ENCODE peak calls at places on chromosomes 2 and 18, in four cellular contexts. I is cardiac fibroblast, M is AG10803, A is astrocyte of the spinal cord. H is an unnamed sample.

GRCh38 chr2:64018715-64019082 is 529 bp downstream of the VPS54 start:
- DNase-seq in I (peak), M (peak), A (peak), H (peak)

GRCh38 chr2:100142393-100142792 is at the start of gene AFF3:
- DNase-seq in I (no peak), M (no peak), A (no peak), H (no peak)

GRCh38 chr2:105257981-105258380 is 16.4 kb downstream of the GPR45 start:
- DNase-seq in I (no peak), M (peak), A (no peak), H (no peak)

GRCh38 chr18:71831039-71831438 is 713.1 kb downstream of the CBLN2 start:
- DNase-seq in I (peak), M (no peak), A (peak), H (peak)

GRCh38 chr2:113796592-113797180 is 40.2 kb upstream of the SLC35F5 start:
- DNase-seq in I (no peak), M (no peak), A (no peak), H (no peak)

GRCh38 chr2:48114256-48114655 is 208.0 kb upstream of the FBXO11 start:
- DNase-seq in I (peak), M (peak), A (peak), H (peak)

GRCh38 chr2:26327291-26328272 is 18.4 kb upstream of the SELENOI start:
- DNase-seq in I (peak), M (peak), A (no peak), H (peak)

GRCh38 chr2:226738821-226739507 is 60.7 kb downstream of the IRS1 start:
- DNase-seq in I (no peak), M (no peak), A (no peak), H (no peak)

GRCh38 chr18:54843302-54843701 is 15.0 kb downstream of the RAB27B start:
- DNase-seq in I (peak), M (peak), A (peak), H (peak)

GRCh38 chr18:48179666-48180065 is 229.5 kb downstream of the ZBTB7C start:
- DNase-seq in I (no peak), M (no peak), A (no peak), H (no peak)

GRCh38 chr2:176117162-176117822 is 714 bp downstream of the HOXD10 start:
- DNase-seq in I (no peak), M (no peak), A (no peak), H (no peak)

GRCh38 chr2:108640731-108641130 is 78.6 kb upstream of the RANBP2 start:
- DNase-seq in I (peak), M (peak), A (peak), H (peak)

GRCh38 chr2:138103156-138103555 is 138.9 kb downstream of the HNMT start:
- DNase-seq in I (no peak), M (no peak), A (no peak), H (no peak)

GRCh38 chr2:55364189-55365055 is 55.2 kb downstream of the CCDC88A start:
- DNase-seq in I (peak), M (peak), A (peak), H (peak)

GRCh38 chr2:137797630-137798029 is 166.6 kb upstream of the HNMT start:
- DNase-seq in I (no peak), M (no peak), A (no peak), H (no peak)

GRCh38 chr2:15914981-15915380 is 25.4 kb upstream of the MYCN start:
- DNase-seq in I (no peak), M (no peak), A (no peak), H (no peak)

GRCh38 chr2:137912358-137912757 is 51.9 kb upstream of the HNMT start:
- DNase-seq in I (no peak), M (no peak), A (no peak), H (no peak)

GRCh38 chr18:478679-479078 is 21.8 kb downstream of the COLEC12 start:
- DNase-seq in I (peak), M (peak), A (peak), H (peak)

GRCh38 chr2:16973586-16974274 is 308.1 kb upstream of the CYRIA start:
- DNase-seq in I (peak), M (peak), A (peak), H (peak)

GRCh38 chr2:156401863-156402262 is 34.3 kb upstream of the GPD2 start:
- DNase-seq in I (no peak), M (no peak), A (no peak), H (no peak)

GRCh38 chr2:221844187-221844586 is 272.1 kb upstream of the EPHA4 start:
- DNase-seq in I (no peak), M (no peak), A (no peak), H (no peak)

GRCh38 chr18:59402432-59403090 is 43.5 kb upstream of the LMAN1 start:
- DNase-seq in I (peak), M (peak), A (peak), H (peak)

GRCh38 chr18:48902856-48903601 is 47.7 kb downstream of the SMAD7 start:
- DNase-seq in I (peak), M (peak), A (peak), H (peak)

GRCh38 chr2:37855283-37856041 is 69.6 kb upstream of the RMDN2 start:
- DNase-seq in I (peak), M (peak), A (no peak), H (peak)

GRCh38 chr2:58207189-58207588 is 33.9 kb downstream of the FANCL start:
- DNase-seq in I (no peak), M (no peak), A (no peak), H (no peak)
- H3K4me3 ChIP-seq in I (no peak), M (no peak), A (no peak), H (no peak)

GRCh38 chr2:20599861-20600461 is 50.9 kb downstream of the HS1BP3 start:
- DNase-seq in I (no peak), M (no peak), A (no peak), H (no peak)

GRCh38 chr2:20603791-20604190 is 47.1 kb downstream of the HS1BP3 start:
- DNase-seq in I (no peak), M (no peak), A (no peak), H (no peak)

GRCh38 chr2:20602803-20603202 is 48.1 kb downstream of the HS1BP3 start:
- DNase-seq in I (no peak), M (no peak), A (no peak), H (no peak)

GRCh38 chr2:20599001-20599600 is 51.8 kb downstream of the HS1BP3 start:
- DNase-seq in I (no peak), M (no peak), A (no peak), H (no peak)

DNA sequence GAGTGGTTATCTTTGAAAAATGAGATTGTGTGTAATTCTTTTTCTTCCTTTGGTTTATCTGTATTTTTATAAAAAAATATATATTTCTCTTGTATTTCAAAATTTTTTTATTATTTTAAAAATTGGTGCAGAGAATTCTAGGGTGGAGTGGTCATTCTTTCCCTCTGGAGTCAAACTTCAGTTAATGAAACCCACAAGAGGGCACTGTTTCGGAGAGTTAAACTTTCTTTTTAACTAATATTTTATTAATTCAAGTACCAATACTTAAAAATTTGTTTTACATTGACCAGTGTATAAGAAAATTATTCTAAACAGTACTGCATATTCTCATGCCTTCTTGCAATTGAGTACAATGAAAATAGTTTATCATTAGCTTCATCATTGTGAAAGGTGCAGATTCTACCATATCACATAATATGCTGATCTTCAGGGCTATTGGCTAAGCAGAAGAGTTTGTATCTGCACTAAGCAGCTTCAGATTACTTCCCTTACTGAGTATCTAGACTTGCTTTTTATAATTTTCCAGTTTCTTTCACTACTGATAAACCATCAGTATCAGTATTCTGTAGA is 50.1 kb downstream of the HS1BP3 start:
- DNase-seq in I (peak), M (peak), A (peak), H (peak)
- TF ChIP-seq CTCF in I (no peak), M (peak), A (peak), H (peak)

GRCh38 chr2:110993557-110994231 is 127.0 kb upstream of the BCL2L11 start:
- DNase-seq in I (no peak), M (no peak), A (no peak), H (no peak)
- H3K4me3 ChIP-seq in I (no peak), M (no peak), A (no peak), H (no peak)

DNA sequence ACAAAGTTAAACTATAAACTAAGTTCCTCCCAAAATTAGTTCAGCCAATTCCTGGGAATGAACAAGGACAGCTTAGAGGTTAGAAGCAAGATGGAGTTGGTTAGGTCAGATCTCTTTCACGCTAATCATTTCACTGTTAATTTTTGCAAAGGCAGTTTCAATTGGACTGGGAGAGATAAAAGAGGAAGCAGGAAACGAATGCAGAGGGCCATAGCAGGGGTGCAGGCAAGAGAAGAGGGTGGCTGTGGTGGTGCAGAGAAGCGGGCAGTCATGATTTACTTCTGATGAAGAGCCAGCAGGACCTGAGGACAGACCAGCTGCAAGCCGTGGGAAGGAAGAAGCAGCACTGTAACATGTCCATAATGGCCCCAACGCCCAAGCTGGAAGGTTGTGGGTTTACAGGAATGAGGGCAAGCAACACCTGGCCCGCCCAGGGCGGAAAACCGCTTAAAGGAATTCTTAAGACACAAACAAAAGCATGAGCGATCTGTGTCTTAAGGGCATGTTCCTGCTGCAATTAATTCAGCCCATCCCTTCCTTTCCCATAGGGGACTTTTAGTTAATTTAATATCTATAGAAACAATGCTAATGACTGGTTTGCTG is 4.1 kb upstream of the RMP24 start:
- DNase-seq in I (no peak), M (no peak), A (no peak), H (no peak)
- TF ChIP-seq CTCF in I (no peak), M (no peak), A (no peak), H (no peak)

GRCh38 chr2:149213764-149214493 is 116.5 kb upstream of the LYPD6 start:
- DNase-seq in I (no peak), M (no peak), A (no peak), H (no peak)
- H3K4me3 ChIP-seq in I (no peak), M (no peak), A (no peak), H (no peak)

GRCh38 chr2:140186201-140186775 is 1406.1 kb upstream of the NXPH2 start:
- DNase-seq in I (no peak), M (no peak), A (peak), H (peak)

GRCh38 chr2:140183056-140183765 is 1403.0 kb upstream of the NXPH2 start:
- DNase-seq in I (no peak), M (no peak), A (no peak), H (no peak)

GRCh38 chr2:140187086-140187485 is 1406.9 kb upstream of the NXPH2 start:
- DNase-seq in I (no peak), M (no peak), A (no peak), H (no peak)

GRCh38 chr2:140185076-140185475 is 1404.9 kb upstream of the NXPH2 start:
- DNase-seq in I (no peak), M (no peak), A (no peak), H (peak)
- TF ChIP-seq CTCF in I (no peak), M (no peak), A (no peak), H (no peak)

GRCh38 chr2:67329951-67330350 is 67.2 kb upstream of the ETAA1 start:
- DNase-seq in I (no peak), M (no peak), A (no peak), H (no peak)
- H3K4me3 ChIP-seq in I (no peak), M (no peak), A (no peak), H (no peak)

GRCh38 chr2:70768585-70769085 is 635 bp upstream of the ADD2 start:
- DNase-seq in I (no peak), M (no peak), A (no peak), H (no peak)

GRCh38 chr2:70766357-70767093 is 1.5 kb downstream of the ADD2 start:
- DNase-seq in I (no peak), M (no peak), A (no peak), H (no peak)

GRCh38 chr2:70769450-70769849 is 1.4 kb upstream of the ADD2 start:
- DNase-seq in I (no peak), M (no peak), A (no peak), H (no peak)

GRCh38 chr2:70767094-70767698 is 804 bp downstream of the ADD2 start:
- DNase-seq in I (no peak), M (no peak), A (no peak), H (no peak)

DNA sequence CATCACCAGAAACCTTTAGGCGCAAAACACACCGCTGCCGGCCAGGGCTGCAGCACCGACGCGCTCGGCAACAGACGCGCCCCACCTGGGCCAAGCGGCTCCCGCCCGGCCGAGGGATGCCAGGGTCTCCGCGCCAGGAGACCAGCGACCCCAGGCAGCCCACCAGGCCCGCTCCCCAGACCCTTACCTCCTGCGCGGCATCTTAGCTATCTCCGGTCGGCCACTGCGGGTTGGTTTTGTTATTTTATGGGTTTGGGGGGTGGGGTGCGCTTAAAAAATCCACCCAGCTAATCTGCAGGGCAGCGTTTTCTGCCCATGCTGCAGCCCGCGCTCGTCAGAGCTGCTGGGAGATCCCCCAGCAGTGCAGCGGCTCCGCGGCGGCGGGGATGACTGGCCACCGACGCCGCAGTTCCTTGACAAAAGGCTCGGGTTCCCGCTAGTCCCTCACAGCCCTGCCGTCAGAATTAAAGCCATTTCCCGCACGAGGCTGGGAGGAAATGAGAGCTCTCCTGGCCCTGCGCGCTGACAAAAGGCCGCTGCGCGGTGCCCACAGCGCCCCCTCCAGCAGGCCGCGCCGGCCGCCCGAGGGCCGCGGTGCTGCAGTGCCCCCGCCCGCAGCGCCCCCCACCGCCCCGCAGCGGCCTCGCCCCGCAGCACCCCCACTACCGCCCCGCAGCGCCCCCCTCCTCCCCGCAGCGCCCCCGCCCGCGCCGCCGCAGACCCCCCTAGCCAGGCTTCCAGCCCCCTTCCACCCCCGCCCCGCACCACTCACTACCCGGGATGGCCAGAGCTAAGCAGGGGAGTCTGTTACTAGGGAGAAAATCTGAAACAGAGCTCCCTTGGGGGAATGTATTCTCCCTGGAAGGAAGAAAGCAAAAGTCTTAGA is at the start of gene ADD2:
- DNase-seq in I (peak), M (peak), A (peak), H (no peak)
- TF ChIP-seq CTCF in I (no peak), M (peak), A (no peak), H (no peak)

DNA sequence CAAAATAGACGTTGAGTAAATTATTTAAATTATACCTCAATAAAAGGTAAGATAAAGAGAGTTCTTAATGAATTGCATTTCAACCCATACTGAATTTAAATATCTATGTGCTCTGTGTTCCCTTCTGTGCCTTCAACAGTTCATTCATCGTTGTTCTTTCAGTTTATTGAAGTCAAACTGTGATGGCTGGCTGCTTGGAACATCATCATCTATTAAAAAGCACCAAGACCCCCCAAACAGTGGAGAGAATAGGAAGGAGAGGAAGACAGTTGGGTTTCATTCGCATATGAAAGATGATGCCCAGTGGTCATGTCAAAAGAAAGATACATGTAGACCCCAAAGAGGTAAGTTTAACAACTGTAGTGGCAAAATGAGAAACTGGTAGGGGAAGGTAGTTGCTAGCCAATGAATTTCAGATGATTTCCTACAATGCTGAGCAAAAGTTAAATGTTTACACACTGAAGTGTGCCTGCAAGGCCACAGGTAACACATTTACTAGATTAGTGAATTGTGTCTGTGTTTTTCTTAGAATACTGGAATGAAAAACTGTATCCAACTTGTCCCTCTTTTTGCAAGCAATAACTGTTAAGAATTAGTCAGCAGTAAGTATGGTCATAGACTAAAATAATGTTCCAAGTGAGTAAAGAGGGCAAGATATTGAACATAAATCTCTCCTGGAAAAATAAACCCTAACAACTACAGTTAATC is 331.3 kb downstream of the KIAA1328 start:
- DNase-seq in I (no peak), M (no peak), A (peak), H (no peak)
- H3K4me3 ChIP-seq in I (no peak), M (no peak), A (no peak), H (no peak)

GRCh38 chr2:158456309-158457066 is at the start of the genes CCDC148 and PKP4:
- DNase-seq in I (peak), M (peak), A (peak), H (peak)
- TF ChIP-seq CTCF in I (peak), M (peak), A (peak), H (peak)

H was measured in choroid plexus epithelial cell.